ENCODE peak calls at places on chromosomes 16 and 17, in six cellular contexts. R is BJ, B is AG04450, D is cardiac fibroblast, K is body of pancreas, F is germinal center. L is an unnamed sample.

GRCh38 chr16:69942627-69943170 is 8.4 kb upstream of the CLEC18A start:
- DNase-seq in R (no peak), B (no peak), D (no peak), K (no peak), F (no peak), L (no peak)

GRCh38 chr16:19697756-19698318 is 20.2 kb downstream of the KNOP1 start:
- DNase-seq in R (no peak), B (no peak), D (no peak), K (peak), F (no peak), L (no peak)

GRCh38 chr17:55549140-55549539 is 37.9 kb upstream of the SMIM36 start:
- DNase-seq in R (no peak), B (no peak), D (peak), K (no peak), F (peak), L (no peak)

GRCh38 chr17:76681222-76682137 is 29.3 kb downstream of the MXRA7 start:
- DNase-seq in R (no peak), B (peak), D (peak), K (peak), F (peak), L (no peak)

GRCh38 chr16:17269434-17269833 is 201.3 kb downstream of the XYLT1 start:
- DNase-seq in R (no peak), B (no peak), D (peak), K (no peak), F (no peak), L (no peak)

GRCh38 chr17:45371414-45372324 is 54.8 kb upstream of the MAP3K14 start:
- DNase-seq in R (peak), B (peak), D (peak), K (peak), F (no peak), L (peak)

GRCh38 chr17:15273141-15273793 is 8.1 kb upstream of the PMP22 start:
- DNase-seq in R (peak), B (peak), D (peak), K (no peak), F (no peak), L (peak)

GRCh38 chr16:74896389-74897370 is 88.2 kb downstream of the WDR59 start:
- DNase-seq in R (no peak), B (no peak), D (peak), K (no peak), F (no peak), L (no peak)

GRCh38 chr17:8574687-8575086 is 55.8 kb downstream of the MYH10 start:
- DNase-seq in R (no peak), B (no peak), D (peak), K (no peak), F (no peak), L (no peak)

GRCh38 chr17:50507871-50508572 is at the start of gene MYCBPAP:
- DNase-seq in R (no peak), B (peak), D (peak), K (peak), F (peak), L (peak)